ENCODE peak calls at places on chromosomes 13 and 19, in six cellular contexts. G is GM23338, Y is astrocyte, O is neuronal stem cell, T is fibroblast of lung, C is K562. P is an unnamed sample.

GRCh38 chr13:56735537-56735942 is 405.2 kb upstream of the PRR20A start:
- DNase-seq in C (no peak), G (peak), O (no peak), Y (no peak), T (no peak), P (peak)

GRCh38 chr19:28406237-28406596 is 806.7 kb downstream of the UQCRFS1 start:
- DNase-seq in C (no peak), Y (no peak), T (no peak), O (no peak), G (no peak), P (no peak)

GRCh38 chr13:44075113-44075512 is 195.4 kb downstream of the LACC1 start:
- DNase-seq in G (no peak), T (no peak), C (no peak), Y (no peak), O (no peak), P (no peak)

GRCh38 chr13:45678282-45678681 is 23.8 kb upstream of the CBY2 start:
- DNase-seq in G (peak), Y (no peak), T (no peak), O (peak), C (no peak), P (no peak)

GRCh38 chr13:113410472-113411201 is 42.7 kb downstream of the ADPRHL1 start:
- DNase-seq in T (peak), G (no peak), Y (peak), O (no peak), C (no peak), P (no peak)

GRCh38 chr19:43620061-43621001 is 902 bp upstream of the ZNF428 start:
- DNase-seq in T (no peak), O (no peak), G (no peak), Y (no peak), C (peak), P (no peak)

GRCh38 chr19:56504581-56504980 is 3.1 kb upstream of the ZNF471 start:
- DNase-seq in C (no peak), O (no peak), T (peak), Y (peak), G (no peak), P (no peak)

GRCh38 chr13:91123456-91124127 is 223.9 kb upstream of the MIR17HG start:
- DNase-seq in O (no peak), C (no peak), T (no peak), G (peak), Y (peak), P (no peak)

GRCh38 chr19:15562145-15562544 is 52.9 kb upstream of the CYP4F8 start:
- DNase-seq in O (no peak), Y (no peak), C (no peak), G (no peak), T (no peak), P (no peak)

GRCh38 chr19:14519245-14519859 is 1.2 kb upstream of the DNAJB1 start:
- DNase-seq in C (no peak), T (no peak), Y (no peak), G (no peak), O (no peak), P (no peak)
- H2AFZ ChIP-seq in C (peak), T (no peak), Y (no peak), G (peak), O (no peak), P (no peak)

GRCh38 chr19:1871630-1872029 is 8.3 kb upstream of the KLF16 start:
- DNase-seq in Y (no peak), O (no peak), T (no peak), C (no peak), G (no peak), P (peak)

GRCh38 chr19:1872807-1873523 is 9.6 kb upstream of the KLF16 start:
- DNase-seq in O (no peak), Y (no peak), C (no peak), T (no peak), G (no peak), P (no peak)

GRCh38 chr19:1875646-1876493 is 9.4 kb downstream of the ABHD17A start:
- DNase-seq in T (peak), Y (peak), O (peak), G (peak), C (peak), P (peak)

GRCh38 chr19:1874554-1875185 is 10.6 kb downstream of the ABHD17A start:
- DNase-seq in G (no peak), C (no peak), Y (no peak), T (no peak), O (no peak), P (no peak)

DNA sequence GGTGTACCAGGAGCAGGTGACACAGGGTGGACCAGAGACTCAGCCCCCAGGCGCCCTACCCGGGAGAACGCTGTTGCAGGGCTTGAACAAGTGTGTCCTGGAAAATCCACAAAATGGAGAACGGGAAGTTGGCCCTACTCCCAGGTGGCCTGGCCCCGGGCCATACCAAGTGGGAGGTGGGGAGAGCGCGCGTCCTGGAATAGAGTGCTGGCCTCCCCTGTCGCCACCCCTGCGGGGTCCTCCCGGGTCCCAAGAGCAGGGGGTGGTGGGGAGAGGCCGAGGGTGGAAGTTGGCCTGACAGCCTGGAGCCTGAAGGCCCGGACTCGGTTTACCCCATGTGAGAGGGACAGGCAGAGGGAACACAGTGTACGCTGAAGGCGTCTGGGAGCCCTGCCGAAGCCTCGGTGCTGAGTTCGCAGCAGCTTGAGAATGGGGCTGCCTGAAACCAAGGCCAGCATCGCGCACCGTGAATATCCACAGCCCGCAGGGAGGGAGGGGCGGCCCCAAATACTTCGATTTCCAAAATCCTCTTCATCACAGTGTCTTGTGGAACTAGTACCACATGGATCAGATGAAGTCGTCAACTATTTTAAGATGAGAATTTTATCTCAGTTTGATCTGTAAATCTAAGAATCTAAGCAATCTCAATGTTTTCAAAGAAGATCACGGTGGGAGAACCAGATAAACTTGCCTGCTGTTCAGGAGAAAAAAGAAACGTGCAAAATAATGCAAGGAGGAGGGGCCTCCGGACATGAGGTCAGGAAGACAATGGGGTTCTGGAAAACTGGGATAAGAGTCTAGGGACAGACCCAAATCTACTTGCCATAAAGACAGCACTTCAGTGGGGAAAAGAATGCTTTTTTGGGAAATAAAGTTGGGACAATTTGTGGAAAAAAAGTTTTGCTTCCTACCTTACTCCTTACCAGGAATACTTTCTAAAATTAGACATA is 10.4 kb upstream of the KLF16 start:
- DNase-seq in O (no peak), Y (no peak), G (no peak), C (peak), T (no peak), P (peak)
- H2AFZ ChIP-seq in O (no peak), Y (no peak), G (no peak), C (peak), T (no peak), P (no peak)

GRCh38 chr19:47497821-47498520 is 14.0 kb upstream of the KPTN start:
- DNase-seq in G (no peak), Y (no peak), C (no peak), T (no peak), O (no peak), P (no peak)
- H2AFZ ChIP-seq in G (no peak), Y (no peak), C (no peak), T (no peak), O (no peak), P (no peak)

GRCh38 chr13:71304861-71305260 is 562.1 kb downstream of the DACH1 start:
- DNase-seq in Y (no peak), O (no peak), C (no peak), T (no peak), G (no peak), P (no peak)

GRCh38 chr13:71306821-71307220 is 560.2 kb downstream of the DACH1 start:
- DNase-seq in Y (no peak), O (peak), G (peak), C (no peak), T (no peak), P (no peak)

GRCh38 chr13:71312923-71313322 is 554.1 kb downstream of the DACH1 start:
- DNase-seq in G (no peak), O (no peak), T (no peak), Y (no peak), C (no peak), P (no peak)

DNA sequence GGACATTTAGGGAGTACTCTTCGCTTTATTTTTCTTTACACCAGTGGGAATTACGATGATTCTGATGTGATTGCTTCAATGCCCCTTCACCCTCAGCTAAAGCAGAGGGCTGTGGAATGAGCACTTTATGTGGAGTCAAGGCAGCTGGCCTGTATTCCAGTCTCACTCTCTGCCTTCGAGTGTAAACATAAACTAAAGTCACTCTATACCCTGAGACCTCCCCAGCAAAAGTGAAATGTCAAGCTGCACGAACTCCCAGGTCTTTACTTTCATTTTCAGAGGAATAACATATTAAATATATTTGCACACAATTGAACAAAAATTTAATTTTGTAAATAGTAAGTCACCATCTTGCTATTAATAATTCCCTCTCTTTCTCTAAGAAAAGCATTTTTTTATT is 557.1 kb downstream of the DACH1 start:
- DNase-seq in C (no peak), Y (no peak), G (no peak), O (no peak), T (no peak), P (no peak)
- H2AFZ ChIP-seq in C (no peak), Y (no peak), G (no peak), O (no peak), T (peak), P (no peak)

P was measured in H9.